ENCODE peak calls at places on chromosomes 3 and 15, in five cellular contexts. One of them, this sample, is unnamed.

GRCh38 chr15:101206173-101206572 is 45.7 kb downstream of the CHSY1 start:
- DNase-seq in mammary epithelial cell: no peak
- DNase-seq in mesendoderm: no peak
- DNase-seq in fibroblast of lung: peak; percentile 91
- DNase-seq in SJSA1: peak; percentile 70
- DNase-seq in this sample: peak; percentile 80

GRCh38 chr3:32097768-32098167 is 8.7 kb upstream of the GPD1L start:
- DNase-seq in mammary epithelial cell: no peak
- DNase-seq in mesendoderm: no peak
- DNase-seq in fibroblast of lung: no peak
- DNase-seq in SJSA1: no peak
- DNase-seq in this sample: no peak

GRCh38 chr3:192253138-192253537 is 474.2 kb downstream of the FGF12 start:
- DNase-seq in mammary epithelial cell: no peak
- DNase-seq in mesendoderm: no peak
- DNase-seq in fibroblast of lung: no peak
- DNase-seq in SJSA1: no peak
- DNase-seq in this sample: no peak

GRCh38 chr3:38542401-38543298 is 46.5 kb downstream of the EXOG start:
- DNase-seq in mammary epithelial cell: no peak
- DNase-seq in mesendoderm: no peak
- DNase-seq in fibroblast of lung: no peak
- DNase-seq in SJSA1: no peak
- DNase-seq in this sample: no peak

GRCh38 chr15:66766282-66767228 is 64.5 kb downstream of the SMAD6 start:
- DNase-seq in mammary epithelial cell: peak; percentile 56
- DNase-seq in mesendoderm: no peak
- DNase-seq in fibroblast of lung: peak; percentile 53
- DNase-seq in SJSA1: peak; percentile 44
- DNase-seq in this sample: peak; percentile 55

GRCh38 chr3:134320749-134321148 is 53.5 kb downstream of the AMOTL2 start:
- DNase-seq in mammary epithelial cell: peak; percentile 81
- DNase-seq in mesendoderm: no peak
- DNase-seq in fibroblast of lung: no peak
- DNase-seq in SJSA1: no peak
- DNase-seq in this sample: peak; percentile 91

GRCh38 chr3:195892355-195893120 is 15.8 kb downstream of the TNK2 start:
- DNase-seq in mammary epithelial cell: peak; percentile 57
- DNase-seq in mesendoderm: no peak
- DNase-seq in fibroblast of lung: peak; percentile 81
- DNase-seq in SJSA1: no peak
- DNase-seq in this sample: peak; percentile 77

GRCh38 chr3:169241575-169241927 is 422.0 kb downstream of the MECOM start:
- DNase-seq in mammary epithelial cell: peak; percentile 26
- DNase-seq in mesendoderm: peak; percentile 28
- DNase-seq in fibroblast of lung: peak; percentile 69
- DNase-seq in SJSA1: no peak
- DNase-seq in this sample: no peak

GRCh38 chr3:185280572-185281365 is 26.9 kb upstream of the EHHADH start:
- DNase-seq in mammary epithelial cell: peak; percentile 57
- DNase-seq in mesendoderm: peak; percentile 70
- DNase-seq in fibroblast of lung: peak; percentile 61
- DNase-seq in SJSA1: peak; percentile 25
- DNase-seq in this sample: no peak

GRCh38 chr3:23830869-23831484 is 25.2 kb downstream of the UBE2E1 start:
- DNase-seq in mammary epithelial cell: peak; percentile 70
- DNase-seq in mesendoderm: no peak
- DNase-seq in fibroblast of lung: no peak
- DNase-seq in SJSA1: no peak
- DNase-seq in this sample: no peak

GRCh38 chr3:46700772-46701171 is 420 bp upstream of the TMIE start:
- DNase-seq in mammary epithelial cell: no peak
- DNase-seq in mesendoderm: no peak
- DNase-seq in fibroblast of lung: no peak
- DNase-seq in SJSA1: no peak
- DNase-seq in this sample: no peak

GRCh38 chr3:139304383-139304782 is 39.4 kb upstream of the MRPS22 start:
- DNase-seq in mammary epithelial cell: no peak
- DNase-seq in mesendoderm: no peak
- DNase-seq in fibroblast of lung: no peak
- DNase-seq in SJSA1: no peak
- DNase-seq in this sample: no peak

GRCh38 chr3:104436536-104436935 is 930.2 kb upstream of the ALCAM start:
- DNase-seq in mammary epithelial cell: peak; percentile 9
- DNase-seq in mesendoderm: no peak
- DNase-seq in fibroblast of lung: peak; percentile 6
- DNase-seq in SJSA1: no peak
- DNase-seq in this sample: no peak

GRCh38 chr15:80780416-80781221 is 1.4 kb downstream of the CEMIP start:
- DNase-seq in mammary epithelial cell: peak; percentile 48
- DNase-seq in mesendoderm: peak; percentile 81
- DNase-seq in fibroblast of lung: peak; percentile 53
- DNase-seq in SJSA1: peak; percentile 47
- DNase-seq in this sample: peak; percentile 62

GRCh38 chr3:178719036-178719635 is 182.9 kb downstream of the KCNMB2 start:
- DNase-seq in mammary epithelial cell: no peak
- DNase-seq in mesendoderm: no peak
- DNase-seq in fibroblast of lung: peak; percentile 66
- DNase-seq in SJSA1: no peak
- DNase-seq in this sample: no peak

GRCh38 chr15:65212097-65212496 is 824 bp upstream of the CILP start:
- DNase-seq in mammary epithelial cell: no peak
- DNase-seq in mesendoderm: peak; percentile 82
- DNase-seq in fibroblast of lung: no peak
- DNase-seq in SJSA1: no peak
- DNase-seq in this sample: no peak

GRCh38 chr3:176172430-176172954 is 1024.8 kb downstream of the TBL1XR1 start:
- DNase-seq in mammary epithelial cell: no peak
- DNase-seq in mesendoderm: no peak
- DNase-seq in fibroblast of lung: no peak
- DNase-seq in SJSA1: no peak
- DNase-seq in this sample: no peak

GRCh38 chr3:157081681-157082210 is 78.2 kb downstream of the CCNL1 start:
- DNase-seq in mammary epithelial cell: peak; percentile 98
- DNase-seq in mesendoderm: peak; percentile 98
- DNase-seq in fibroblast of lung: peak; percentile 91
- DNase-seq in SJSA1: peak; percentile 83
- DNase-seq in this sample: peak; percentile 96

GRCh38 chr3:9231006-9231405 is 18.4 kb downstream of the SRGAP3 start:
- DNase-seq in mammary epithelial cell: no peak
- DNase-seq in mesendoderm: no peak
- DNase-seq in fibroblast of lung: no peak
- DNase-seq in SJSA1: no peak
- DNase-seq in this sample: no peak

GRCh38 chr3:99681976-99682375 is 43.6 kb downstream of the COL8A1 start:
- DNase-seq in mammary epithelial cell: no peak
- DNase-seq in mesendoderm: no peak
- DNase-seq in fibroblast of lung: no peak
- DNase-seq in SJSA1: no peak
- DNase-seq in this sample: no peak

GRCh38 chr15:22981336-22981840 is 1.2 kb upstream of the CYFIP1 start:
- DNase-seq in mammary epithelial cell: no peak
- DNase-seq in mesendoderm: no peak
- DNase-seq in fibroblast of lung: no peak
- DNase-seq in SJSA1: no peak
- DNase-seq in this sample: no peak

GRCh38 chr3:65871305-65872141 is 167.2 kb downstream of the MAGI1 start:
- DNase-seq in mammary epithelial cell: no peak
- DNase-seq in mesendoderm: no peak
- DNase-seq in fibroblast of lung: no peak
- DNase-seq in SJSA1: no peak
- DNase-seq in this sample: no peak

GRCh38 chr3:15681668-15682067 is 80.1 kb downstream of the BTD start:
- DNase-seq in mammary epithelial cell: no peak
- DNase-seq in mesendoderm: no peak
- DNase-seq in fibroblast of lung: no peak
- DNase-seq in SJSA1: no peak
- DNase-seq in this sample: no peak

GRCh38 chr3:159480046-159480445 is 508.6 kb upstream of the IL12A start:
- DNase-seq in mammary epithelial cell: peak; percentile 90
- DNase-seq in mesendoderm: no peak
- DNase-seq in fibroblast of lung: no peak
- DNase-seq in SJSA1: no peak
- DNase-seq in this sample: no peak

GRCh38 chr3:57557088-57557537 is 1.0 kb downstream of the PDE12 start:
- DNase-seq in mammary epithelial cell: peak; percentile 56
- DNase-seq in mesendoderm: peak; percentile 47
- DNase-seq in fibroblast of lung: peak; percentile 34
- DNase-seq in SJSA1: peak; percentile 33
- DNase-seq in this sample: peak; percentile 10

GRCh38 chr3:102085431-102086226 is 236.3 kb downstream of the NFKBIZ start:
- DNase-seq in mammary epithelial cell: no peak
- DNase-seq in mesendoderm: no peak
- DNase-seq in fibroblast of lung: no peak
- DNase-seq in SJSA1: no peak
- DNase-seq in this sample: no peak

GRCh38 chr3:5026046-5026362 is 46.8 kb downstream of the BHLHE40 start:
- DNase-seq in mammary epithelial cell: no peak
- DNase-seq in mesendoderm: no peak
- DNase-seq in fibroblast of lung: no peak
- DNase-seq in SJSA1: no peak
- DNase-seq in this sample: no peak

GRCh38 chr3:127307918-127308317 is 20.1 kb upstream of the PRR20G start:
- DNase-seq in mammary epithelial cell: no peak
- DNase-seq in mesendoderm: no peak
- DNase-seq in fibroblast of lung: no peak
- DNase-seq in SJSA1: no peak
- DNase-seq in this sample: no peak

GRCh38 chr3:196995027-196995426 is 26.4 kb upstream of the PIGZ start:
- DNase-seq in mammary epithelial cell: no peak
- DNase-seq in mesendoderm: no peak
- DNase-seq in fibroblast of lung: no peak
- DNase-seq in SJSA1: no peak
- DNase-seq in this sample: no peak

GRCh38 chr3:47024932-47025331 is 45.5 kb downstream of the NBEAL2 start:
- DNase-seq in mammary epithelial cell: peak; percentile 23
- DNase-seq in mesendoderm: peak; percentile 82
- DNase-seq in fibroblast of lung: peak; percentile 29
- DNase-seq in SJSA1: no peak
- DNase-seq in this sample: no peak

GRCh38 chr3:13403213-13403817 is 16.8 kb downstream of the NUP210 start:
- DNase-seq in mammary epithelial cell: no peak
- DNase-seq in mesendoderm: no peak
- DNase-seq in fibroblast of lung: no peak
- DNase-seq in SJSA1: no peak
- DNase-seq in this sample: no peak

GRCh38 chr15:40932146-40932545 is 3.0 kb downstream of the DLL4 start:
- DNase-seq in mammary epithelial cell: no peak
- DNase-seq in mesendoderm: no peak
- DNase-seq in fibroblast of lung: no peak
- DNase-seq in SJSA1: no peak
- DNase-seq in this sample: no peak

GRCh38 chr15:40931300-40932142 is 2.4 kb downstream of the DLL4 start:
- DNase-seq in mammary epithelial cell: no peak
- DNase-seq in mesendoderm: no peak
- DNase-seq in fibroblast of lung: no peak
- DNase-seq in SJSA1: no peak
- DNase-seq in this sample: no peak

GRCh38 chr15:40934457-40934856 is 5.3 kb downstream of the DLL4 start:
- DNase-seq in mammary epithelial cell: no peak
- DNase-seq in mesendoderm: no peak
- DNase-seq in fibroblast of lung: no peak
- DNase-seq in SJSA1: no peak
- DNase-seq in this sample: no peak

GRCh38 chr15:40932625-40933519 is 3.7 kb downstream of the DLL4 start:
- DNase-seq in mammary epithelial cell: no peak
- DNase-seq in mesendoderm: no peak
- DNase-seq in fibroblast of lung: no peak
- DNase-seq in SJSA1: no peak
- DNase-seq in this sample: no peak

DNA sequence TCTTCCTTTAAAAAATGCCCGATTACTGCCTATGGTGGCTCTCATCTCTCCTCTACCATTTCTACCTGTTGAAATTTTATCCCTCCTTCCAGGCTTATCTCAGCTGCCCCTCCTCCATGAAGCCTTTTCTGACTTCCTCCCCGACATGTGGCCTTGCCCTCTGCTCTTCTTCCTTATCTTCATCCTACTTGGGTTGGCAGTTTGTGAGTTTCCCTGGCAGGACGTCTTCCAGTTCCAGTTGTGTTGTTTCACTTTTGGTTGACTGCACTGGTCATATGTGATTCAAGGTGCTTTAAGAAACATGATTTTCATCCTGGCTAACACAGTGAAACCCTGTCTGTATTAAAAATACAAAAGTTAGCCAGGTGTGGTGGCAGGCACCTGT is 4.4 kb downstream of the DLL4 start:
- DNase-seq in mammary epithelial cell: no peak
- DNase-seq in mesendoderm: no peak
- DNase-seq in fibroblast of lung: no peak
- DNase-seq in SJSA1: no peak
- DNase-seq in this sample: no peak
- H3K4me3 ChIP-seq in mammary epithelial cell: no peak overlapping the region
- H3K4me3 ChIP-seq in mesendoderm: no peak overlapping the region
- H3K4me3 ChIP-seq in fibroblast of lung: no peak overlapping the region
- H3K4me3 ChIP-seq in SJSA1: no peak overlapping the region
- H3K4me3 ChIP-seq in this sample: no peak overlapping the region

DNA sequence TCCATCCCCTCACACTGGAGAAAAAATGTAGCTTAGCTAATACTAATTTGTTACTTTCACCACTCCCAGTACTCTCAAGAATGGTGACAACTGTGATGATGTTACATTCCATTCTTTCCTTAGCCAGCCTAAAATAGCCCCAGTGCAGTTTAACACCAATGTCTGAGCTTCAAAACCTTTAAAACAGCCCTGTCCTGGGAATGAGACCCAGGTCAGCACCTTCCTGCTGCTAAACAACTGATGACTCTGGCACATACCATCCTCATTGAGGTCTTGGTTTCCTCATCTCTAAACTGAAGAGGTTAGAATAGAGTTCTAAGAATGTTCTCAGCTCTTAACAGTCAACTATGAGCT is 3.8 kb downstream of the SCAMP2 start:
- DNase-seq in mammary epithelial cell: no peak
- DNase-seq in mesendoderm: peak; percentile 23
- DNase-seq in fibroblast of lung: no peak
- DNase-seq in SJSA1: no peak
- DNase-seq in this sample: no peak
- H3K4me3 ChIP-seq in mammary epithelial cell: no peak overlapping the region
- H3K4me3 ChIP-seq in mesendoderm: no peak overlapping the region
- H3K4me3 ChIP-seq in fibroblast of lung: no peak overlapping the region
- H3K4me3 ChIP-seq in SJSA1: no peak overlapping the region
- H3K4me3 ChIP-seq in this sample: no peak overlapping the region

GRCh38 chr15:63277893-63278505 is 594 bp downstream of the APH1B start:
- DNase-seq in mammary epithelial cell: peak; percentile 27
- DNase-seq in mesendoderm: peak; percentile 41
- DNase-seq in fibroblast of lung: no peak
- DNase-seq in SJSA1: no peak
- DNase-seq in this sample: no peak
- H3K4me3 ChIP-seq in mammary epithelial cell: peak overlapping the region; percentile 97
- H3K4me3 ChIP-seq in mesendoderm: peak overlapping the region; percentile 63
- H3K4me3 ChIP-seq in fibroblast of lung: peak overlapping the region; percentile 92
- H3K4me3 ChIP-seq in SJSA1: peak overlapping the region; percentile 92
- H3K4me3 ChIP-seq in this sample: peak overlapping the region; percentile 66

DNA sequence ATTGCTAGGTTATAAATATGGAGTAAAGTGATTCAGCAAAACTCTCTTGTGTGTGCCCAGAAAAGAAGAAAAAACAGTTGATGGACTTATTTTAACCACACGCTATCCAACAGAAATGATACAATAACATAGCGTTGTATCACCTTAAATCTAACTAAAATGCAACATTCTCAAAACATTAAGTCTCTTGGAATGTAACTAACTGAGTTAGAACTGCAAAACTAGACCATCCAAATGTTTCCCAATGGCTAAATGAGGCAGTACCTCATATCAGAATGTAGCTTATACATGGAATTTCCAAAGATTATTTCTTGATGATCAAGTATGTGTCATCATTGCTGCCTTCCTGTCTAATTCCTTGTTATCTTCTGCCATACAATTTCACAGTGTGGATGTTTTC is 187.9 kb downstream of the CNTN3 start:
- DNase-seq in mammary epithelial cell: peak; percentile 52
- DNase-seq in mesendoderm: no peak
- DNase-seq in fibroblast of lung: no peak
- DNase-seq in SJSA1: no peak
- DNase-seq in this sample: no peak
- H3K4me3 ChIP-seq in mammary epithelial cell: no peak overlapping the region
- H3K4me3 ChIP-seq in mesendoderm: no peak overlapping the region
- H3K4me3 ChIP-seq in fibroblast of lung: no peak overlapping the region
- H3K4me3 ChIP-seq in SJSA1: no peak overlapping the region
- H3K4me3 ChIP-seq in this sample: no peak overlapping the region